ENCODE peak calls at places on chromosomes 1 and 21, in five cellular contexts. M, O, J, Z and D are unnamed samples.
A peak's percentile ranks its signal among the peaks of the same experiment; 100 is the strongest.

GRCh38 chr1:181192277-181192676 is 103.8 kb downstream of the IER5 start:
- DNase-seq in Z (no peak), M (no peak), O (no peak), J (no peak), D (no peak)

GRCh38 chr1:199422206-199422605 is 605.3 kb upstream of the NR5A2 start:
- DNase-seq in O (no peak), M (no peak), J (peak; percentile 49), Z (peak; percentile 67), D (no peak)

GRCh38 chr1:75472971-75473603 is 137.8 kb downstream of the SLC44A5 start:
- DNase-seq in M (no peak), Z (no peak), O (no peak), J (no peak), D (no peak)

GRCh38 chr1:16248603-16249534 is 11.9 kb upstream of the CPLANE2 start:
- DNase-seq in Z (peak; percentile 91), M (peak; percentile 96), O (peak; percentile 71), J (peak; percentile 90), D (no peak)

GRCh38 chr1:23567629-23567995 is 8.3 kb upstream of the ID3 start:
- DNase-seq in J (no peak), M (no peak), O (no peak), Z (no peak), D (no peak)

GRCh38 chr1:22829001-22829989 is 118.7 kb downstream of the EPHB2 start:
- DNase-seq in M (no peak), J (no peak), O (no peak), Z (peak; percentile 38), D (no peak)

GRCh38 chr1:230752407-230752806 is 5.2 kb downstream of the CAPN9 start:
- DNase-seq in M (peak; percentile 65), O (no peak), J (no peak), Z (no peak), D (peak; percentile 61)

GRCh38 chr1:8238141-8239038 is 79.5 kb upstream of the SLC45A1 start:
- DNase-seq in Z (peak; percentile 89), J (peak; percentile 93), O (no peak), M (no peak), D (no peak)

GRCh38 chr1:155001438-155001687 is 1.2 kb upstream of the ZBTB7B start:
- DNase-seq in M (no peak), Z (no peak), O (no peak), J (no peak), D (no peak)

GRCh38 chr1:94100785-94101612 is 19.9 kb downstream of the ABCA4 start:
- DNase-seq in O (no peak), J (no peak), Z (peak; percentile 60), M (no peak), D (no peak)

GRCh38 chr1:203306089-203306969 is 1.0 kb downstream of the BTG2 start:
- DNase-seq in M (peak; percentile 91), J (peak; percentile 79), O (peak; percentile 66), Z (peak; percentile 91), D (no peak)

GRCh38 chr1:82565546-82565945 is 764.8 kb downstream of the ADGRL2 start:
- DNase-seq in O (no peak), J (peak; percentile 91), Z (peak; percentile 61), M (no peak), D (no peak)

GRCh38 chr1:26894263-26894662 is 4.2 kb upstream of the GPN2 start:
- DNase-seq in O (no peak), M (no peak), Z (no peak), J (no peak), D (no peak)

GRCh38 chr1:92623187-92623778 is 136.6 kb upstream of the GFI1 start:
- DNase-seq in M (no peak), J (peak; percentile 20), Z (peak; percentile 38), O (peak; percentile 22), D (no peak)

GRCh38 chr1:96772972-96773371 is 51.4 kb downstream of the PTBP2 start:
- DNase-seq in M (no peak), Z (no peak), O (no peak), J (no peak), D (no peak)

GRCh38 chr1:33836911-33837310 is 27.0 kb upstream of the HMGB4 start:
- DNase-seq in M (no peak), O (no peak), Z (no peak), J (no peak), D (no peak)

GRCh38 chr1:228866498-228866897 is 131.2 kb downstream of the RHOU start:
- DNase-seq in Z (peak; percentile 47), J (no peak), O (no peak), M (no peak), D (no peak)
- TF ChIP-seq CTCF in Z (no peak), J (no peak), O (no peak), M (no peak), D (no peak)

DNA sequence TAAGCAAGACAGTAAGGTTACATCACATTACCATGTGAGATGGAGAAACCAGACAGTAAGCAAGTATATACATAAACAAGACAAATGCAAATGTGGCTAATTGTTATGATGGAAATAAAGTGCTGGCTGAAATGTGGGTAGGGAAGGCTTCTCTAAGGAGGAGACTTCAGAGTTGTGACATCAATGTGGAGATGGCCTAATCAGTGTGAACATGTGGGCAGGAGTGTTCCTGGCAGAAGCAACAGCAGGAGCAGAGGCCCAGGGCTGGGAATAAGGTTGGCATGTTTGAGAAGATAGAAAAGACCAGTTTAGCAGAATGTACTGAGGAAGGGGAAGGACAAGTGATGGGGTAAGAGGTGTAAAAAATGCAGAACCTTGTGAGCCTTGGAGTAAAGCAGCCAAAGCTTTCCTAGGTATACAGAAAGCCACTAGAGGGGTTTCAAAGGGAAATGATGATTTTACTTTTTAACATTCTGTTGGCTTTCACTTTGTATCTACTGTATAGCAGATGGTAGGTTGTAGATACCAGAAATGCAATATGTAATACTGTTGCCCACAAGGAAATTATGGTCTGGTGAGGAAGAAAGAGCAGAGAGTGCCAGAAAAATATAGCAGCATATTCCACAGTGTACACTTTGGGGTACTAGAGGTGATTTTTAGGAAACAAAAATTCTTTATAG is 197.4 kb downstream of the FGGY start:
- DNase-seq in M (no peak), Z (peak; percentile 64), J (no peak), O (no peak), D (no peak)
- TF ChIP-seq CTCF in M (no peak), Z (no peak), J (no peak), O (no peak), D (no peak)

GRCh38 chr1:156928043-156928602 is 7.7 kb downstream of the LRRC71 start:
- DNase-seq in J (no peak), M (no peak), Z (no peak), O (no peak), D (no peak)
- TF ChIP-seq CTCF in J (no peak), M (no peak), Z (no peak), O (no peak), D (no peak)

DNA sequence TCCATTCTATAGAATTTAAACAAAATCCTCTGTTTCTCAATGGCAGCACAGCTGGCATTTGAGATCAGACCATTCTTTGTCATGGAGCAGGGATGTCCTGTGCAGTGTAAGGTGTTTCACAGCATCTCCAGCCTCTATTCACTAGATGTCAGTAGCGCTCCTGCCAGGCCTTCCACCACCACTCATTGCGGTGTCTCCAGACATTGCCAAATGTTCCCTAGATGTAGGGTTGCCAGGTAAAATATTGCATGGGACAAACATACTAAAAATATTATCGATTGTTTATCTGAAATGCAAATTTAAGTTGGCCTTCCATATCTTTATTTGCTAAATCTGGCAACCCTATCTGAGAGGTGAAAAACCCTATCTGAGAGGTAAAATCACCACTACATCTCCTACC is 11.7 kb downstream of the ITLN2 start:
- DNase-seq in Z (peak; percentile 33), O (no peak), M (no peak), J (no peak), D (no peak)
- TF ChIP-seq CTCF in Z (peak; percentile 21), O (peak; percentile 30), M (no peak), J (no peak), D (no peak)

GRCh38 chr1:59703226-59703917 is 111.4 kb upstream of the HOOK1 start:
- DNase-seq in O (no peak), Z (peak; percentile 42), J (peak; percentile 78), M (no peak), D (no peak)
- TF ChIP-seq CTCF in O (no peak), Z (no peak), J (no peak), M (no peak), D (no peak)

GRCh38 chr1:119419109-119419508 is 4.2 kb downstream of the HSD3B2 start:
- DNase-seq in J (no peak), Z (no peak), M (no peak), O (no peak), D (no peak)
- TF ChIP-seq CTCF in J (no peak), Z (no peak), M (no peak), O (no peak), D (no peak)

GRCh38 chr21:17726047-17726446 is 93.1 kb downstream of the C21orf91 start:
- DNase-seq in J (no peak), M (no peak), Z (no peak), O (no peak), D (no peak)
- TF ChIP-seq CTCF in J (peak; percentile 23), M (peak; percentile 8), Z (no peak), O (no peak), D (no peak)

GRCh38 chr1:61631436-61631835 is 93.5 kb downstream of the TM2D1 start:
- DNase-seq in M (no peak), O (no peak), Z (no peak), J (no peak), D (no peak)
- TF ChIP-seq CTCF in M (no peak), O (no peak), Z (no peak), J (no peak), D (no peak)